ENCODE peak calls at places on chromosomes 2 and 18, in ten cellular contexts. One of them, this sample, is unnamed.

GRCh38 chr18:13565228-13565627 is 161.1 kb downstream of the FAM210A start:
- DNase-seq in stimulated activated naive CD8-positive, alpha-beta T cell treated with anti-CD3 and anti-CD28 coated beads, Interleukin-15, Interleukin-2, amounts not matched to agents 100 U/mL and 50 U/mL, for 24 hours: no peak
- DNase-seq in GM19239: no peak
- DNase-seq in NCI-H2029: no peak
- DNase-seq in bronchial epithelial cell: no peak
- DNase-seq in renal cortical epithelial cell: no peak
- DNase-seq in fibroblast of villous mesenchyme: no peak
- DNase-seq in stimulated activated CD4-positive, alpha-beta T cell treated with anti-CD3 and anti-CD28 coated beads, Interleukin-1b, Interleukin-23, amount 100 ng/mL, for 48 hours: no peak
- DNase-seq in stomach: no peak
- DNase-seq in A549: no peak
- DNase-seq in this sample: no peak

GRCh38 chr2:85867556-85868292 is 21.1 kb downstream of the ST3GAL5 start:
- DNase-seq in stimulated activated naive CD8-positive, alpha-beta T cell treated with anti-CD3 and anti-CD28 coated beads, Interleukin-15, Interleukin-2, amounts not matched to agents 100 U/mL and 50 U/mL, for 24 hours: no peak
- DNase-seq in GM19239: no peak
- DNase-seq in NCI-H2029: no peak
- DNase-seq in bronchial epithelial cell: no peak
- DNase-seq in renal cortical epithelial cell: no peak
- DNase-seq in fibroblast of villous mesenchyme: no peak
- DNase-seq in stimulated activated CD4-positive, alpha-beta T cell treated with anti-CD3 and anti-CD28 coated beads, Interleukin-1b, Interleukin-23, amount 100 ng/mL, for 48 hours: no peak
- DNase-seq in stomach: no peak
- DNase-seq in A549: no peak
- DNase-seq in this sample: no peak

GRCh38 chr18:4236940-4237686 is 218.0 kb downstream of the DLGAP1 start:
- DNase-seq in stimulated activated naive CD8-positive, alpha-beta T cell treated with anti-CD3 and anti-CD28 coated beads, Interleukin-15, Interleukin-2, amounts not matched to agents 100 U/mL and 50 U/mL, for 24 hours: no peak
- DNase-seq in GM19239: no peak
- DNase-seq in NCI-H2029: no peak
- DNase-seq in bronchial epithelial cell: no peak
- DNase-seq in renal cortical epithelial cell: no peak
- DNase-seq in fibroblast of villous mesenchyme: no peak
- DNase-seq in stimulated activated CD4-positive, alpha-beta T cell treated with anti-CD3 and anti-CD28 coated beads, Interleukin-1b, Interleukin-23, amount 100 ng/mL, for 48 hours: no peak
- DNase-seq in stomach: no peak
- DNase-seq in A549: no peak
- DNase-seq in this sample: no peak

GRCh38 chr2:223523541-223523940 is 78.6 kb downstream of the SCG2 start:
- DNase-seq in stimulated activated naive CD8-positive, alpha-beta T cell treated with anti-CD3 and anti-CD28 coated beads, Interleukin-15, Interleukin-2, amounts not matched to agents 100 U/mL and 50 U/mL, for 24 hours: no peak
- DNase-seq in GM19239: no peak
- DNase-seq in NCI-H2029: no peak
- DNase-seq in bronchial epithelial cell: peak
- DNase-seq in renal cortical epithelial cell: peak
- DNase-seq in fibroblast of villous mesenchyme: peak
- DNase-seq in stimulated activated CD4-positive, alpha-beta T cell treated with anti-CD3 and anti-CD28 coated beads, Interleukin-1b, Interleukin-23, amount 100 ng/mL, for 48 hours: no peak
- DNase-seq in stomach: no peak
- DNase-seq in A549: no peak
- DNase-seq in this sample: no peak

GRCh38 chr18:46155652-46156051 is 51.5 kb downstream of the HAUS1 start:
- DNase-seq in stimulated activated naive CD8-positive, alpha-beta T cell treated with anti-CD3 and anti-CD28 coated beads, Interleukin-15, Interleukin-2, amounts not matched to agents 100 U/mL and 50 U/mL, for 24 hours: peak
- DNase-seq in GM19239: no peak
- DNase-seq in NCI-H2029: no peak
- DNase-seq in bronchial epithelial cell: peak
- DNase-seq in renal cortical epithelial cell: peak
- DNase-seq in fibroblast of villous mesenchyme: peak
- DNase-seq in stimulated activated CD4-positive, alpha-beta T cell treated with anti-CD3 and anti-CD28 coated beads, Interleukin-1b, Interleukin-23, amount 100 ng/mL, for 48 hours: peak
- DNase-seq in stomach: no peak
- DNase-seq in A549: no peak
- DNase-seq in this sample: no peak

GRCh38 chr2:26609839-26610277 is 31.3 kb downstream of the CIB4 start:
- DNase-seq in stimulated activated naive CD8-positive, alpha-beta T cell treated with anti-CD3 and anti-CD28 coated beads, Interleukin-15, Interleukin-2, amounts not matched to agents 100 U/mL and 50 U/mL, for 24 hours: peak
- DNase-seq in GM19239: no peak
- DNase-seq in NCI-H2029: no peak
- DNase-seq in bronchial epithelial cell: no peak
- DNase-seq in renal cortical epithelial cell: no peak
- DNase-seq in fibroblast of villous mesenchyme: no peak
- DNase-seq in stimulated activated CD4-positive, alpha-beta T cell treated with anti-CD3 and anti-CD28 coated beads, Interleukin-1b, Interleukin-23, amount 100 ng/mL, for 48 hours: no peak
- DNase-seq in stomach: no peak
- DNase-seq in A549: no peak
- DNase-seq in this sample: no peak

GRCh38 chr2:121287146-121287798 is 2.3 kb upstream of the TFCP2L1 start:
- DNase-seq in stimulated activated naive CD8-positive, alpha-beta T cell treated with anti-CD3 and anti-CD28 coated beads, Interleukin-15, Interleukin-2, amounts not matched to agents 100 U/mL and 50 U/mL, for 24 hours: no peak
- DNase-seq in GM19239: no peak
- DNase-seq in NCI-H2029: no peak
- DNase-seq in bronchial epithelial cell: no peak
- DNase-seq in renal cortical epithelial cell: no peak
- DNase-seq in fibroblast of villous mesenchyme: no peak
- DNase-seq in stimulated activated CD4-positive, alpha-beta T cell treated with anti-CD3 and anti-CD28 coated beads, Interleukin-1b, Interleukin-23, amount 100 ng/mL, for 48 hours: no peak
- DNase-seq in stomach: no peak
- DNase-seq in A549: no peak
- DNase-seq in this sample: no peak

GRCh38 chr18:13448028-13448795 is 229.7 kb downstream of the LDLRAD4 start:
- DNase-seq in stimulated activated naive CD8-positive, alpha-beta T cell treated with anti-CD3 and anti-CD28 coated beads, Interleukin-15, Interleukin-2, amounts not matched to agents 100 U/mL and 50 U/mL, for 24 hours: no peak
- DNase-seq in GM19239: no peak
- DNase-seq in NCI-H2029: no peak
- DNase-seq in bronchial epithelial cell: no peak
- DNase-seq in renal cortical epithelial cell: no peak
- DNase-seq in fibroblast of villous mesenchyme: no peak
- DNase-seq in stimulated activated CD4-positive, alpha-beta T cell treated with anti-CD3 and anti-CD28 coated beads, Interleukin-1b, Interleukin-23, amount 100 ng/mL, for 48 hours: no peak
- DNase-seq in stomach: no peak
- DNase-seq in A549: no peak
- DNase-seq in this sample: no peak

GRCh38 chr18:28781616-28782362 is 604.9 kb upstream of the CDH2 start:
- DNase-seq in stimulated activated naive CD8-positive, alpha-beta T cell treated with anti-CD3 and anti-CD28 coated beads, Interleukin-15, Interleukin-2, amounts not matched to agents 100 U/mL and 50 U/mL, for 24 hours: no peak
- DNase-seq in GM19239: no peak
- DNase-seq in NCI-H2029: no peak
- DNase-seq in bronchial epithelial cell: no peak
- DNase-seq in renal cortical epithelial cell: no peak
- DNase-seq in fibroblast of villous mesenchyme: no peak
- DNase-seq in stimulated activated CD4-positive, alpha-beta T cell treated with anti-CD3 and anti-CD28 coated beads, Interleukin-1b, Interleukin-23, amount 100 ng/mL, for 48 hours: no peak
- DNase-seq in stomach: no peak
- DNase-seq in A549: no peak
- DNase-seq in this sample: no peak

GRCh38 chr18:50091495-50092249 is 103.3 kb downstream of the MYO5B start:
- DNase-seq in stimulated activated naive CD8-positive, alpha-beta T cell treated with anti-CD3 and anti-CD28 coated beads, Interleukin-15, Interleukin-2, amounts not matched to agents 100 U/mL and 50 U/mL, for 24 hours: no peak
- DNase-seq in GM19239: no peak
- DNase-seq in NCI-H2029: no peak
- DNase-seq in bronchial epithelial cell: no peak
- DNase-seq in renal cortical epithelial cell: no peak
- DNase-seq in fibroblast of villous mesenchyme: no peak
- DNase-seq in stimulated activated CD4-positive, alpha-beta T cell treated with anti-CD3 and anti-CD28 coated beads, Interleukin-1b, Interleukin-23, amount 100 ng/mL, for 48 hours: no peak
- DNase-seq in stomach: no peak
- DNase-seq in A549: no peak
- DNase-seq in this sample: no peak

GRCh38 chr2:160405077-160405865 is 88.3 kb downstream of the RBMS1 start:
- DNase-seq in stimulated activated naive CD8-positive, alpha-beta T cell treated with anti-CD3 and anti-CD28 coated beads, Interleukin-15, Interleukin-2, amounts not matched to agents 100 U/mL and 50 U/mL, for 24 hours: no peak
- DNase-seq in GM19239: no peak
- DNase-seq in NCI-H2029: no peak
- DNase-seq in bronchial epithelial cell: no peak
- DNase-seq in renal cortical epithelial cell: no peak
- DNase-seq in fibroblast of villous mesenchyme: no peak
- DNase-seq in stimulated activated CD4-positive, alpha-beta T cell treated with anti-CD3 and anti-CD28 coated beads, Interleukin-1b, Interleukin-23, amount 100 ng/mL, for 48 hours: no peak
- DNase-seq in stomach: no peak
- DNase-seq in A549: no peak
- DNase-seq in this sample: no peak

GRCh38 chr2:186610785-186611184 is 20.9 kb downstream of the ITGAV start:
- DNase-seq in stimulated activated naive CD8-positive, alpha-beta T cell treated with anti-CD3 and anti-CD28 coated beads, Interleukin-15, Interleukin-2, amounts not matched to agents 100 U/mL and 50 U/mL, for 24 hours: no peak
- DNase-seq in GM19239: no peak
- DNase-seq in NCI-H2029: no peak
- DNase-seq in bronchial epithelial cell: no peak
- DNase-seq in renal cortical epithelial cell: no peak
- DNase-seq in fibroblast of villous mesenchyme: no peak
- DNase-seq in stimulated activated CD4-positive, alpha-beta T cell treated with anti-CD3 and anti-CD28 coated beads, Interleukin-1b, Interleukin-23, amount 100 ng/mL, for 48 hours: no peak
- DNase-seq in stomach: no peak
- DNase-seq in A549: no peak
- DNase-seq in this sample: no peak

GRCh38 chr18:60319129-60319528 is 53.4 kb downstream of the MC4R start:
- DNase-seq in stimulated activated naive CD8-positive, alpha-beta T cell treated with anti-CD3 and anti-CD28 coated beads, Interleukin-15, Interleukin-2, amounts not matched to agents 100 U/mL and 50 U/mL, for 24 hours: no peak
- DNase-seq in GM19239: no peak
- DNase-seq in NCI-H2029: no peak
- DNase-seq in bronchial epithelial cell: no peak
- DNase-seq in renal cortical epithelial cell: no peak
- DNase-seq in fibroblast of villous mesenchyme: no peak
- DNase-seq in stimulated activated CD4-positive, alpha-beta T cell treated with anti-CD3 and anti-CD28 coated beads, Interleukin-1b, Interleukin-23, amount 100 ng/mL, for 48 hours: no peak
- DNase-seq in stomach: no peak
- DNase-seq in A549: no peak
- DNase-seq in this sample: no peak

GRCh38 chr2:177753682-177754475 is 318.7 kb downstream of the PDE11A start:
- DNase-seq in stimulated activated naive CD8-positive, alpha-beta T cell treated with anti-CD3 and anti-CD28 coated beads, Interleukin-15, Interleukin-2, amounts not matched to agents 100 U/mL and 50 U/mL, for 24 hours: peak
- DNase-seq in GM19239: no peak
- DNase-seq in NCI-H2029: peak
- DNase-seq in bronchial epithelial cell: peak
- DNase-seq in renal cortical epithelial cell: peak
- DNase-seq in fibroblast of villous mesenchyme: peak
- DNase-seq in stimulated activated CD4-positive, alpha-beta T cell treated with anti-CD3 and anti-CD28 coated beads, Interleukin-1b, Interleukin-23, amount 100 ng/mL, for 48 hours: no peak
- DNase-seq in stomach: peak
- DNase-seq in A549: peak
- DNase-seq in this sample: peak